ENCODE peak calls at places on chromosomes 16 and 17, in nine cellular contexts. G, V, O, E, C, Z, P, L and U are unnamed samples.
A peak's percentile ranks its signal among the peaks of the same experiment; 100 is the strongest.

GRCh38 chr17:36937961-36938565 is 788 bp downstream of the LHX1 start:
- DNase-seq in G (no peak), V (peak; percentile 50), O (peak; percentile 47), E (peak; percentile 53), C (peak; percentile 43), Z (peak; percentile 45), P (no peak), L (no peak), U (no peak)

GRCh38 chr16:68792465-68793324 is 50.6 kb upstream of the TANGO6 start:
- DNase-seq in G (no peak), V (no peak), O (peak; percentile 95), E (no peak), C (peak; percentile 50), Z (peak; percentile 72), P (no peak), L (no peak), U (no peak)

GRCh38 chr17:1313270-1314005 is 34.0 kb downstream of the TRARG1 start:
- DNase-seq in G (no peak), V (no peak), O (no peak), E (no peak), C (peak; percentile 48), Z (peak; percentile 17), P (no peak), L (no peak), U (no peak)

GRCh38 chr17:38333635-38334295 is 10.0 kb downstream of the GPR179 start:
- DNase-seq in G (peak; percentile 34), V (peak; percentile 25), O (peak; percentile 52), E (peak; percentile 82), C (no peak), Z (peak; percentile 32), P (no peak), L (no peak), U (peak; percentile 50)

GRCh38 chr17:33519692-33520091 is 226.6 kb upstream of the ASIC2 start:
- DNase-seq in G (no peak), V (no peak), O (no peak), E (no peak), C (no peak), Z (no peak), P (no peak), L (no peak), U (no peak)

GRCh38 chr17:55187371-55187770 is 77.4 kb upstream of the HLF start:
- DNase-seq in G (no peak), V (peak; percentile 60), O (no peak), E (no peak), C (peak; percentile 18), Z (peak; percentile 10), P (no peak), L (no peak), U (no peak)

GRCh38 chr17:82092094-82092586 is 5.9 kb downstream of the FASN start:
- DNase-seq in G (peak; percentile 2), V (no peak), O (no peak), E (no peak), C (no peak), Z (no peak), P (peak; percentile 38), L (no peak), U (no peak)

GRCh38 chr17:50272711-50273653 is 1.3 kb upstream of the TMEM92 start:
- DNase-seq in G (peak; percentile 24), V (no peak), O (peak; percentile 67), E (peak; percentile 78), C (peak; percentile 60), Z (peak; percentile 53), P (no peak), L (peak; percentile 44), U (peak; percentile 81)

GRCh38 chr17:28928061-28928460 is 23.3 kb downstream of the PHF12 start:
- DNase-seq in G (peak; percentile 83), V (peak; percentile 38), O (no peak), E (peak; percentile 51), C (peak; percentile 70), Z (no peak), P (no peak), L (no peak), U (no peak)

GRCh38 chr16:87457724-87458423 is 35.0 kb downstream of the ZCCHC14 start:
- DNase-seq in G (peak; percentile 10), V (peak; percentile 90), O (no peak), E (peak; percentile 74), C (peak; percentile 96), Z (peak; percentile 87), P (no peak), L (peak; percentile 95), U (no peak)

GRCh38 chr16:81544261-81544660 is 99.7 kb downstream of the CMIP start:
- DNase-seq in G (no peak), V (peak; percentile 72), O (no peak), E (no peak), C (no peak), Z (no peak), P (no peak), L (no peak), U (no peak)

GRCh38 chr17:65198653-65199382 is 61.6 kb downstream of the RGS9 start:
- DNase-seq in G (peak; percentile 75), V (peak; percentile 78), O (peak; percentile 66), E (no peak), C (peak; percentile 78), Z (peak; percentile 81), P (no peak), L (peak; percentile 26), U (no peak)

GRCh38 chr17:77665833-77666232 is 292.7 kb upstream of the TNRC6C start:
- DNase-seq in G (no peak), V (no peak), O (no peak), E (no peak), C (no peak), Z (no peak), P (no peak), L (no peak), U (no peak)